ENCODE peak calls at places on chromosomes 6 and 20, in four cellular contexts. D is SK-N-DZ; P is SW480; Z is activated T-cell treated with anti-CD3 and anti-CD28 coated beads, Interleukin-2, amount 50 U/mL, for 48 hours. C is an unnamed sample.

GRCh38 chr20:64011366-64011779 is 24.6 kb upstream of the C20orf204 start:
- DNase-seq in Z (peak), D (no peak), P (no peak), C (no peak)

GRCh38 chr6:39696986-39697788 is 28.0 kb downstream of the KIF6 start:
- DNase-seq in P (no peak), Z (no peak), D (no peak), C (no peak)

GRCh38 chr6:38522322-38522721 is 117.4 kb downstream of the BTBD9 start:
- DNase-seq in D (no peak), P (no peak), Z (no peak), C (no peak)

GRCh38 chr6:31652925-31653724 is 664 bp upstream of the BAG6 start:
- DNase-seq in Z (no peak), D (peak), P (peak), C (peak)

GRCh38 chr6:145547596-145548325 is 187.6 kb downstream of the EPM2A start:
- DNase-seq in Z (no peak), D (no peak), P (no peak), C (no peak)

GRCh38 chr6:90266845-90267621 is 29.6 kb downstream of the BACH2 start:
- DNase-seq in Z (no peak), P (no peak), D (no peak), C (peak)

GRCh38 chr6:17596085-17596484 is 4.0 kb upstream of the FAM8A1 start:
- DNase-seq in Z (no peak), D (no peak), P (no peak), C (no peak)

GRCh38 chr6:139482184-139482751 is 107.8 kb upstream of the CITED2 start:
- DNase-seq in D (peak), P (no peak), Z (no peak), C (no peak)

GRCh38 chr20:2385026-2385425 is 4.3 kb downstream of the TGM6 start:
- DNase-seq in Z (no peak), D (no peak), P (no peak), C (no peak)

GRCh38 chr6:158413814-158414563 is 101.7 kb downstream of the TULP4 start:
- DNase-seq in D (no peak), P (no peak), Z (no peak), C (no peak)

GRCh38 chr20:35776513-35777101 is 4.8 kb downstream of the PHF20 start:
- DNase-seq in D (no peak), P (no peak), Z (no peak), C (peak)

GRCh38 chr6:169813969-169814368 is 62.5 kb downstream of the ERMARD start:
- DNase-seq in Z (no peak), P (no peak), D (no peak), C (no peak)

GRCh38 chr6:14441371-14441781 is 323.8 kb downstream of the CD83 start:
- DNase-seq in Z (no peak), D (no peak), P (no peak), C (no peak)

GRCh38 chr20:9912858-9913434 is 74.1 kb upstream of the PAK5 start:
- DNase-seq in P (peak), Z (peak), D (peak), C (peak)

GRCh38 chr6:43927525-43928210 is 157.7 kb downstream of the VEGFA start:
- DNase-seq in D (no peak), Z (no peak), P (no peak), C (no peak)

GRCh38 chr6:117165921-117166499 is 99.3 kb upstream of the VGLL2 start:
- DNase-seq in P (no peak), Z (no peak), D (no peak), C (no peak)

GRCh38 chr20:6178537-6178936 is 55.7 kb upstream of the FERMT1 start:
- DNase-seq in D (peak), P (peak), Z (no peak), C (peak)

GRCh38 chr6:169454204-169454871 is 200.7 kb upstream of the THBS2 start:
- DNase-seq in Z (no peak), P (no peak), D (no peak), C (no peak)

GRCh38 chr6:105592329-105592728 is 189.4 kb upstream of the PREP start:
- DNase-seq in P (no peak), D (no peak), Z (no peak), C (no peak)

GRCh38 chr6:56693246-56693607 is 50.5 kb upstream of the DST start:
- DNase-seq in Z (no peak), D (no peak), P (no peak), C (peak)

GRCh38 chr6:75524322-75524972 is 30.8 kb upstream of the FILIP1 start:
- DNase-seq in D (peak), Z (no peak), P (peak), C (peak)

GRCh38 chr6:8780653-8781052 is 345.3 kb upstream of the SLC35B3 start:
- DNase-seq in Z (no peak), P (no peak), D (no peak), C (no peak)

GRCh38 chr20:62363920-62364851 is 2.9 kb downstream of the LAMA5 start:
- DNase-seq in Z (no peak), D (no peak), P (peak), C (no peak)

GRCh38 chr6:46323312-46323965 is 152.7 kb upstream of the ENPP5 start:
- DNase-seq in D (no peak), P (no peak), Z (no peak), C (no peak)

GRCh38 chr6:121222656-121223055 is 111.6 kb downstream of the TBC1D32 start:
- DNase-seq in P (peak), D (no peak), Z (no peak), C (peak)

GRCh38 chr6:15365273-15365687 is 119.4 kb downstream of the JARID2 start:
- DNase-seq in Z (peak), P (no peak), D (peak), C (peak)

GRCh38 chr20:6651016-6651415 is 116.5 kb upstream of the BMP2 start:
- DNase-seq in P (no peak), Z (no peak), D (no peak), C (no peak)

GRCh38 chr6:54426995-54427394 is 118.8 kb downstream of the TINAG start:
- DNase-seq in Z (no peak), D (no peak), P (no peak), C (no peak)

GRCh38 chr6:53731906-53732636 is 62.7 kb upstream of the LRRC1 start:
- DNase-seq in P (no peak), Z (no peak), D (no peak), C (no peak)

GRCh38 chr20:53623454-53624206 is 30.0 kb upstream of the ZNF217 start:
- DNase-seq in Z (peak), P (peak), D (peak), C (peak)

GRCh38 chr20:63132715-63133471 is 83.0 kb downstream of the YTHDF1 start:
- DNase-seq in Z (no peak), D (no peak), P (no peak), C (no peak)

GRCh38 chr6:38750968-38751615 is 36.0 kb downstream of the DNAH8 start:
- DNase-seq in D (no peak), Z (peak), P (no peak), C (no peak)

GRCh38 chr20:46393967-46394366 is 12.4 kb downstream of the ELMO2 start:
- DNase-seq in Z (no peak), D (no peak), P (no peak), C (no peak)

GRCh38 chr6:107064579-107065065 is 36.6 kb downstream of the MTRES1 start:
- DNase-seq in P (peak), Z (peak), D (no peak), C (no peak)

C was measured in DMS53.